ENCODE peak calls at places on chromosome 7, in five cellular contexts. Q is tibial artery, P is HCT116, B is NB4, Y is OCI-LY7. N is an unnamed sample.

GRCh38 chr7:28083998-28084985 is 96.3 kb downstream of the JAZF1 start:
- DNase-seq in Q (no peak), P (no peak), B (peak), Y (no peak), N (no peak)

GRCh38 chr7:2662273-2663120 is 25.5 kb upstream of the AMZ1 start:
- DNase-seq in Q (no peak), P (no peak), B (no peak), Y (no peak), N (no peak)

GRCh38 chr7:101017099-101017777 is 2.6 kb upstream of the MUC17 start:
- DNase-seq in Q (no peak), P (no peak), B (peak), Y (peak), N (peak)

GRCh38 chr7:129089521-129090212 is 34.8 kb upstream of the TNPO3 start:
- DNase-seq in Q (no peak), P (no peak), B (peak), Y (peak), N (peak)

GRCh38 chr7:48045205-48045765 is 9.9 kb downstream of the C7orf57 start:
- DNase-seq in Q (no peak), P (no peak), B (no peak), Y (no peak), N (no peak)

GRCh38 chr7:123876557-123877256 is 31.7 kb downstream of the HYAL4 start:
- DNase-seq in Q (no peak), P (no peak), B (no peak), Y (no peak), N (no peak)

GRCh38 chr7:67625257-67625713 is 628.7 kb downstream of the TYW1 start:
- DNase-seq in Q (peak), P (peak), B (peak), Y (peak), N (peak)

GRCh38 chr7:39016609-39017008 is 38.9 kb downstream of the POU6F2 start:
- DNase-seq in Q (no peak), P (no peak), B (no peak), Y (no peak), N (no peak)

GRCh38 chr7:133040617-133041016 is 41.3 kb downstream of the CHCHD3 start:
- DNase-seq in Q (no peak), P (no peak), B (no peak), Y (no peak), N (no peak)

GRCh38 chr7:150918378-150918777 is 59.7 kb downstream of the KCNH2 start:
- DNase-seq in Q (no peak), P (no peak), B (no peak), Y (no peak), N (no peak)

GRCh38 chr7:17123020-17123419 is 175.4 kb upstream of the AHR start:
- DNase-seq in Q (no peak), P (no peak), B (peak), Y (no peak), N (peak)

GRCh38 chr7:151063212-151063561 is 3.8 kb downstream of the SLC4A2 start:
- DNase-seq in Q (peak), P (no peak), B (no peak), Y (no peak), N (peak)

GRCh38 chr7:131538791-131539179 is 17.6 kb downstream of the PODXL start:
- DNase-seq in Q (no peak), P (no peak), B (no peak), Y (no peak), N (no peak)

GRCh38 chr7:151280388-151281019 is 32.0 kb upstream of the SMARCD3 start:
- DNase-seq in Q (no peak), P (no peak), B (no peak), Y (no peak), N (no peak)

GRCh38 chr7:45968856-45969536 is 47.9 kb upstream of the IGFBP3 start:
- DNase-seq in Q (no peak), P (no peak), B (no peak), Y (no peak), N (no peak)

GRCh38 chr7:20778063-20778721 is 8.5 kb downstream of the SP8 start:
- DNase-seq in Q (no peak), P (no peak), B (no peak), Y (no peak), N (no peak)

GRCh38 chr7:10838205-10838604 is 135.5 kb upstream of the PHF14 start:
- DNase-seq in Q (no peak), P (no peak), B (no peak), Y (no peak), N (no peak)

GRCh38 chr7:129228633-129229032 is 3.8 kb downstream of the AHCYL2 start:
- DNase-seq in Q (no peak), P (no peak), B (no peak), Y (no peak), N (no peak)

GRCh38 chr7:36931892-36932291 is 207.6 kb upstream of the AOAH start:
- DNase-seq in Q (no peak), P (no peak), B (no peak), Y (no peak), N (no peak)

GRCh38 chr7:47480576-47481538 is 101.1 kb downstream of the TNS3 start:
- DNase-seq in Q (no peak), P (no peak), B (no peak), Y (no peak), N (no peak)

GRCh38 chr7:139035588-139036353 is at the start of gene ZC3HAV1L:
- DNase-seq in Q (peak), P (peak), B (peak), Y (no peak), N (peak)

GRCh38 chr7:20816389-20816959 is 29.8 kb upstream of the SP8 start:
- DNase-seq in Q (no peak), P (no peak), B (no peak), Y (no peak), N (no peak)

GRCh38 chr7:17530249-17530648 is 231.8 kb downstream of the AHR start:
- DNase-seq in Q (no peak), P (no peak), B (no peak), Y (no peak), N (peak)

GRCh38 chr7:3260425-3260762 is 40.7 kb upstream of the SDK1 start:
- DNase-seq in Q (no peak), P (no peak), B (peak), Y (no peak), N (peak)

GRCh38 chr7:145845345-145845744 is 271.3 kb upstream of the CNTNAP2 start:
- DNase-seq in Q (no peak), P (no peak), B (no peak), Y (peak), N (no peak)

GRCh38 chr7:11060883-11061282 is 87.2 kb downstream of the PHF14 start:
- DNase-seq in Q (no peak), P (no peak), B (no peak), Y (no peak), N (peak)

GRCh38 chr7:113774182-113774807 is 144.5 kb downstream of the PPP1R3A start:
- DNase-seq in Q (no peak), P (peak), B (peak), Y (peak), N (peak)

GRCh38 chr7:151233111-151233701 is 923 bp downstream of the CHPF2 start:
- DNase-seq in Q (peak), P (no peak), B (peak), Y (peak), N (peak)

DNA sequence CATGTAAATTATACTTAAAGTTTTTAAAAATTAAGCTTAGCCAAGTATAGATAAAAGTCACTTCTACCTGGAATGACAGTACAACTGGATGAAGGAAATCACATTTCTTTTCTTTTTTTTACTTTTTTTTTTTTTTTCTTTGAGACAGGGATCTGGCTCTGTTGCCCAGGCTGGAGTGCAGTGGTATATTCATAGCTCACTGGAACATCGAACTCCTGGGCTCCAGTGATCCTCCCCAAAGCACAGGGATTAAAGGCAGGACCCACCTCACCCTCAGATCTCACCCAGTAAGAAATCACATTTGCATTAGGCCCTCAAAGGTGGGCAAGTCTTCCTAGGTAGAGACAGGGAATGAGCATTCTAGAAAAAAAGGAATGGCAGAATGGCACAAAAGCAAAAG is 69.5 kb upstream of the C1GALT1 start:
- DNase-seq in Q (no peak), P (no peak), B (no peak), Y (no peak), N (no peak)
- TF ChIP-seq CTCF in Q (no peak), P (no peak), B (no peak), Y (no peak), N (no peak)

GRCh38 chr7:50595538-50596102 is 30.4 kb upstream of the DDC start:
- DNase-seq in Q (no peak), P (peak), B (peak), Y (peak), N (peak)
- TF ChIP-seq CTCF in Q (peak), P (peak), B (peak), Y (peak), N (peak)

GRCh38 chr7:768881-769504 is 41.9 kb upstream of the PRKAR1B start:
- DNase-seq in Q (no peak), P (no peak), B (peak), Y (no peak), N (peak)
- TF ChIP-seq CTCF in Q (no peak), P (no peak), B (no peak), Y (no peak), N (no peak)

GRCh38 chr7:22292519-22292918 is 64.4 kb downstream of the RAPGEF5 start:
- DNase-seq in Q (no peak), P (no peak), B (no peak), Y (no peak), N (no peak)
- TF ChIP-seq CTCF in Q (no peak), P (no peak), B (no peak), Y (no peak), N (no peak)

N was measured in fibroblast of the aortic adventitia.